ENCODE peak calls at places on chromosome 4, in four cellular contexts. One of them, this sample, is unnamed.
A peak's percentile ranks its signal among the peaks of the same experiment; 100 is the strongest.

GRCh38 chr4:1851575-1852415 is 4.2 kb downstream of the LETM1 start:
- DNase-seq in EH: peak; percentile 25
- DNase-seq in activated CD8-positive, alpha-beta memory T cell treated with anti-CD3 and anti-CD28 coated beads, Interleukin-2, amount 50 U/mL, for 48 hours: no peak
- DNase-seq in stimulated activated CD4-positive, alpha-beta T cell treated with anti-CD3 and anti-CD28 coated beads, Interleukin-15, amount 100 ng/mL, for 1 hour: no peak
- DNase-seq in this sample: no peak

GRCh38 chr4:166386491-166387367 is 513.7 kb downstream of the TLL1 start:
- DNase-seq in EH: peak; percentile 2
- DNase-seq in activated CD8-positive, alpha-beta memory T cell treated with anti-CD3 and anti-CD28 coated beads, Interleukin-2, amount 50 U/mL, for 48 hours: no peak
- DNase-seq in stimulated activated CD4-positive, alpha-beta T cell treated with anti-CD3 and anti-CD28 coated beads, Interleukin-15, amount 100 ng/mL, for 1 hour: no peak
- DNase-seq in this sample: no peak

GRCh38 chr4:55172694-55173287 is 47.4 kb upstream of the KDR start:
- DNase-seq in EH: peak; percentile 28
- DNase-seq in activated CD8-positive, alpha-beta memory T cell treated with anti-CD3 and anti-CD28 coated beads, Interleukin-2, amount 50 U/mL, for 48 hours: no peak
- DNase-seq in stimulated activated CD4-positive, alpha-beta T cell treated with anti-CD3 and anti-CD28 coated beads, Interleukin-15, amount 100 ng/mL, for 1 hour: no peak
- DNase-seq in this sample: no peak

GRCh38 chr4:22500831-22501714 is 14.8 kb downstream of the ADGRA3 start:
- DNase-seq in EH: peak; percentile 53
- DNase-seq in activated CD8-positive, alpha-beta memory T cell treated with anti-CD3 and anti-CD28 coated beads, Interleukin-2, amount 50 U/mL, for 48 hours: no peak
- DNase-seq in stimulated activated CD4-positive, alpha-beta T cell treated with anti-CD3 and anti-CD28 coated beads, Interleukin-15, amount 100 ng/mL, for 1 hour: no peak
- DNase-seq in this sample: peak; percentile 80

GRCh38 chr4:17124767-17125166 is 226.3 kb upstream of the LDB2 start:
- DNase-seq in EH: no peak
- DNase-seq in activated CD8-positive, alpha-beta memory T cell treated with anti-CD3 and anti-CD28 coated beads, Interleukin-2, amount 50 U/mL, for 48 hours: no peak
- DNase-seq in stimulated activated CD4-positive, alpha-beta T cell treated with anti-CD3 and anti-CD28 coated beads, Interleukin-15, amount 100 ng/mL, for 1 hour: no peak
- DNase-seq in this sample: no peak

GRCh38 chr4:17024430-17024829 is 126.0 kb upstream of the LDB2 start:
- DNase-seq in EH: peak; percentile 58
- DNase-seq in activated CD8-positive, alpha-beta memory T cell treated with anti-CD3 and anti-CD28 coated beads, Interleukin-2, amount 50 U/mL, for 48 hours: no peak
- DNase-seq in stimulated activated CD4-positive, alpha-beta T cell treated with anti-CD3 and anti-CD28 coated beads, Interleukin-15, amount 100 ng/mL, for 1 hour: no peak
- DNase-seq in this sample: no peak

GRCh38 chr4:56128231-56128630 is 179.5 kb downstream of the CEP135 start:
- DNase-seq in EH: no peak
- DNase-seq in activated CD8-positive, alpha-beta memory T cell treated with anti-CD3 and anti-CD28 coated beads, Interleukin-2, amount 50 U/mL, for 48 hours: no peak
- DNase-seq in stimulated activated CD4-positive, alpha-beta T cell treated with anti-CD3 and anti-CD28 coated beads, Interleukin-15, amount 100 ng/mL, for 1 hour: no peak
- DNase-seq in this sample: no peak

GRCh38 chr4:4869731-4870483 is 10.4 kb downstream of the MSX1 start:
- DNase-seq in EH: peak; percentile 18
- DNase-seq in activated CD8-positive, alpha-beta memory T cell treated with anti-CD3 and anti-CD28 coated beads, Interleukin-2, amount 50 U/mL, for 48 hours: no peak
- DNase-seq in stimulated activated CD4-positive, alpha-beta T cell treated with anti-CD3 and anti-CD28 coated beads, Interleukin-15, amount 100 ng/mL, for 1 hour: no peak
- DNase-seq in this sample: no peak

GRCh38 chr4:40441415-40441814 is 106.3 kb downstream of the CHRNA9 start:
- DNase-seq in EH: no peak
- DNase-seq in activated CD8-positive, alpha-beta memory T cell treated with anti-CD3 and anti-CD28 coated beads, Interleukin-2, amount 50 U/mL, for 48 hours: no peak
- DNase-seq in stimulated activated CD4-positive, alpha-beta T cell treated with anti-CD3 and anti-CD28 coated beads, Interleukin-15, amount 100 ng/mL, for 1 hour: no peak
- DNase-seq in this sample: no peak

GRCh38 chr4:102687373-102687981 is 73.3 kb downstream of the MANBA start:
- DNase-seq in EH: peak; percentile 8
- DNase-seq in activated CD8-positive, alpha-beta memory T cell treated with anti-CD3 and anti-CD28 coated beads, Interleukin-2, amount 50 U/mL, for 48 hours: no peak
- DNase-seq in stimulated activated CD4-positive, alpha-beta T cell treated with anti-CD3 and anti-CD28 coated beads, Interleukin-15, amount 100 ng/mL, for 1 hour: no peak
- DNase-seq in this sample: no peak

GRCh38 chr4:186657766-186658165 is 65.9 kb downstream of the FAT1 start:
- DNase-seq in EH: peak; percentile 28
- DNase-seq in activated CD8-positive, alpha-beta memory T cell treated with anti-CD3 and anti-CD28 coated beads, Interleukin-2, amount 50 U/mL, for 48 hours: no peak
- DNase-seq in stimulated activated CD4-positive, alpha-beta T cell treated with anti-CD3 and anti-CD28 coated beads, Interleukin-15, amount 100 ng/mL, for 1 hour: no peak
- DNase-seq in this sample: no peak

GRCh38 chr4:48490012-48490679 is at the start of gene ZAR1:
- DNase-seq in EH: no peak
- DNase-seq in activated CD8-positive, alpha-beta memory T cell treated with anti-CD3 and anti-CD28 coated beads, Interleukin-2, amount 50 U/mL, for 48 hours: peak; percentile 58
- DNase-seq in stimulated activated CD4-positive, alpha-beta T cell treated with anti-CD3 and anti-CD28 coated beads, Interleukin-15, amount 100 ng/mL, for 1 hour: no peak
- DNase-seq in this sample: peak; percentile 8

GRCh38 chr4:173930329-173930967 is 353.0 kb downstream of the FBXO8 start:
- DNase-seq in EH: no peak
- DNase-seq in activated CD8-positive, alpha-beta memory T cell treated with anti-CD3 and anti-CD28 coated beads, Interleukin-2, amount 50 U/mL, for 48 hours: no peak
- DNase-seq in stimulated activated CD4-positive, alpha-beta T cell treated with anti-CD3 and anti-CD28 coated beads, Interleukin-15, amount 100 ng/mL, for 1 hour: no peak
- DNase-seq in this sample: no peak

GRCh38 chr4:55758081-55758480 is 61.5 kb upstream of the EXOC1L start:
- DNase-seq in EH: no peak
- DNase-seq in activated CD8-positive, alpha-beta memory T cell treated with anti-CD3 and anti-CD28 coated beads, Interleukin-2, amount 50 U/mL, for 48 hours: no peak
- DNase-seq in stimulated activated CD4-positive, alpha-beta T cell treated with anti-CD3 and anti-CD28 coated beads, Interleukin-15, amount 100 ng/mL, for 1 hour: no peak
- DNase-seq in this sample: no peak

GRCh38 chr4:11743961-11744360 is 315.3 kb upstream of the HS3ST1 start:
- DNase-seq in EH: no peak
- DNase-seq in activated CD8-positive, alpha-beta memory T cell treated with anti-CD3 and anti-CD28 coated beads, Interleukin-2, amount 50 U/mL, for 48 hours: no peak
- DNase-seq in stimulated activated CD4-positive, alpha-beta T cell treated with anti-CD3 and anti-CD28 coated beads, Interleukin-15, amount 100 ng/mL, for 1 hour: no peak
- DNase-seq in this sample: no peak

GRCh38 chr4:188960411-188961093 is 821.3 kb downstream of the TRIML1 start:
- DNase-seq in EH: peak; percentile 67
- DNase-seq in activated CD8-positive, alpha-beta memory T cell treated with anti-CD3 and anti-CD28 coated beads, Interleukin-2, amount 50 U/mL, for 48 hours: no peak
- DNase-seq in stimulated activated CD4-positive, alpha-beta T cell treated with anti-CD3 and anti-CD28 coated beads, Interleukin-15, amount 100 ng/mL, for 1 hour: no peak
- DNase-seq in this sample: no peak

GRCh38 chr4:140857111-140857510 is 100.9 kb upstream of the TBC1D9 start:
- DNase-seq in EH: no peak
- DNase-seq in activated CD8-positive, alpha-beta memory T cell treated with anti-CD3 and anti-CD28 coated beads, Interleukin-2, amount 50 U/mL, for 48 hours: no peak
- DNase-seq in stimulated activated CD4-positive, alpha-beta T cell treated with anti-CD3 and anti-CD28 coated beads, Interleukin-15, amount 100 ng/mL, for 1 hour: no peak
- DNase-seq in this sample: no peak

GRCh38 chr4:119110121-119110520 is 25.5 kb upstream of the MYOZ2 start:
- DNase-seq in EH: peak; percentile 7
- DNase-seq in activated CD8-positive, alpha-beta memory T cell treated with anti-CD3 and anti-CD28 coated beads, Interleukin-2, amount 50 U/mL, for 48 hours: no peak
- DNase-seq in stimulated activated CD4-positive, alpha-beta T cell treated with anti-CD3 and anti-CD28 coated beads, Interleukin-15, amount 100 ng/mL, for 1 hour: no peak
- DNase-seq in this sample: no peak

GRCh38 chr4:6910960-6911874 is 1.6 kb downstream of the TBC1D14 start:
- DNase-seq in EH: no peak
- DNase-seq in activated CD8-positive, alpha-beta memory T cell treated with anti-CD3 and anti-CD28 coated beads, Interleukin-2, amount 50 U/mL, for 48 hours: no peak
- DNase-seq in stimulated activated CD4-positive, alpha-beta T cell treated with anti-CD3 and anti-CD28 coated beads, Interleukin-15, amount 100 ng/mL, for 1 hour: no peak
- DNase-seq in this sample: no peak

This sample was measured in ACHN.